ENCODE peak calls at places on chromosome 19, in four cellular contexts. D is H1, G is HepG2, S is K562. H is an unnamed sample.

GRCh38 chr19:55179570-55180484 is at the start of gene SYT5:
- DNase-seq in D (no peak), G (no peak), S (peak), H (no peak)

GRCh38 chr19:55485439-55486011 is 537 bp downstream of the NAT14 start:
- DNase-seq in D (no peak), G (no peak), S (no peak), H (no peak)

GRCh38 chr19:2477732-2478191 is 1.8 kb downstream of the GADD45B start:
- DNase-seq in D (no peak), G (no peak), S (no peak), H (peak)

GRCh38 chr19:8320564-8321066 is 560 bp downstream of the NDUFA7 start:
- DNase-seq in D (no peak), G (peak), S (no peak), H (no peak)

GRCh38 chr19:33819875-33820781 is 23.5 kb downstream of the KCTD15 start:
- DNase-seq in D (no peak), G (peak), S (peak), H (peak)

GRCh38 chr19:16224266-16225045 is 26.7 kb downstream of the AP1M1 start:
- DNase-seq in D (no peak), G (no peak), S (no peak), H (no peak)

GRCh38 chr19:3821156-3821555 is 35.0 kb upstream of the MATK start:
- DNase-seq in D (no peak), G (no peak), S (no peak), H (peak)

GRCh38 chr19:38155453-38155852 is 68.6 kb downstream of the DPF1 start:
- DNase-seq in D (no peak), G (no peak), S (peak), H (no peak)

GRCh38 chr19:38139122-38139521 is 84.9 kb downstream of the DPF1 start:
- DNase-seq in D (no peak), G (no peak), S (peak), H (no peak)

GRCh38 chr19:32674153-32674958 is 624 bp downstream of the ANKRD27 start:
- DNase-seq in D (no peak), G (no peak), S (no peak), H (no peak)

GRCh38 chr19:48757741-48758144 is 2.4 kb downstream of the FGF21 start:
- DNase-seq in D (no peak), G (peak), S (no peak), H (no peak)

GRCh38 chr19:6223461-6224307 is 56.1 kb downstream of the MLLT1 start:
- DNase-seq in D (no peak), G (no peak), S (no peak), H (no peak)

GRCh38 chr19:16293133-16294085 is 31.2 kb upstream of the KLF2 start:
- DNase-seq in D (no peak), G (no peak), S (peak), H (peak)

GRCh38 chr19:5001547-5002131 is 32.7 kb downstream of the KDM4B start:
- DNase-seq in D (no peak), G (peak), S (peak), H (peak)

GRCh38 chr19:4806384-4806783 is 14.8 kb downstream of the FEM1A start:
- DNase-seq in D (no peak), G (no peak), S (no peak), H (no peak)

GRCh38 chr19:2207991-2208860 is 27.9 kb downstream of the PLEKHJ1 start:
- DNase-seq in D (no peak), G (no peak), S (peak), H (no peak)

GRCh38 chr19:5687360-5688198 is 2.5 kb upstream of the RPL36 start:
- DNase-seq in D (no peak), G (no peak), S (no peak), H (no peak)

GRCh38 chr19:33275933-33276619 is 26.3 kb downstream of the CEBPA start:
- DNase-seq in D (no peak), G (peak), S (no peak), H (no peak)

GRCh38 chr19:56930647-56931592 is 90.4 kb upstream of the PEG3 start:
- DNase-seq in D (no peak), G (peak), S (no peak), H (no peak)

GRCh38 chr19:41646589-41647204 is 19.8 kb upstream of the CEACAM4 start:
- DNase-seq in D (no peak), G (no peak), S (peak), H (peak)

GRCh38 chr19:3673506-3674439 is 26.5 kb downstream of the PIP5K1C start:
- DNase-seq in D (no peak), G (no peak), S (no peak), H (no peak)

GRCh38 chr19:9070066-9070465 is 16.8 kb upstream of the OR1M1 start:
- DNase-seq in D (no peak), G (no peak), S (no peak), H (no peak)

GRCh38 chr19:54248016-54248601 is 5.5 kb upstream of the LILRA6 start:
- DNase-seq in D (no peak), G (no peak), S (no peak), H (no peak)

GRCh38 chr19:16326401-16327130 is 1.9 kb downstream of the KLF2 start:
- DNase-seq in D (no peak), G (no peak), S (no peak), H (no peak)

GRCh38 chr19:10828981-10829821 is 6.8 kb downstream of the TMED1 start:
- DNase-seq in D (no peak), G (no peak), S (peak), H (no peak)

GRCh38 chr19:4870025-4870700 is 2.7 kb upstream of the PLIN3 start:
- DNase-seq in D (peak), G (peak), S (peak), H (peak)

GRCh38 chr19:6060600-6061391 is 49.5 kb downstream of the RFX2 start:
- DNase-seq in D (no peak), G (no peak), S (peak), H (no peak)

GRCh38 chr19:10508707-10509106 is 5.6 kb upstream of the KEAP1 start:
- DNase-seq in D (no peak), G (no peak), S (no peak), H (no peak)

GRCh38 chr19:5621311-5621944 is 1.1 kb downstream of the SAFB2 start:
- DNase-seq in D (no peak), G (no peak), S (no peak), H (no peak)

GRCh38 chr19:43674630-43674982 is 4.6 kb upstream of the PLAUR start:
- DNase-seq in D (no peak), G (no peak), S (no peak), H (no peak)

GRCh38 chr19:46659151-46660007 is 1.6 kb downstream of the DACT3 start:
- DNase-seq in D (no peak), G (no peak), S (peak), H (peak)

GRCh38 chr19:55212447-55212846 is 3.1 kb upstream of the PTPRH start:
- DNase-seq in D (no peak), G (peak), S (peak), H (peak)

GRCh38 chr19:40607311-40607871 is 6.2 kb downstream of the LTBP4 start:
- DNase-seq in D (no peak), G (no peak), S (no peak), H (no peak)

GRCh38 chr19:49807174-49807830 is 5.8 kb downstream of the FUZ start:
- DNase-seq in D (no peak), G (no peak), S (no peak), H (no peak)

GRCh38 chr19:49809987-49810389 is 3.1 kb downstream of the FUZ start:
- DNase-seq in D (no peak), G (no peak), S (no peak), H (no peak)

GRCh38 chr19:49807888-49808675 is 5.0 kb downstream of the FUZ start:
- DNase-seq in D (no peak), G (no peak), S (no peak), H (no peak)

GRCh38 chr19:49809155-49809986 is 3.7 kb downstream of the FUZ start:
- DNase-seq in D (no peak), G (peak), S (no peak), H (peak)

GRCh38 chr19:49808762-49809154 is 4.3 kb downstream of the FUZ start:
- DNase-seq in D (peak), G (peak), S (peak), H (peak)
- TF ChIP-seq EP300 in D (no peak), G (no peak), S (no peak), H (no peak)

GRCh38 chr19:28486934-28487333 is 726.0 kb downstream of the UQCRFS1 start:
- DNase-seq in D (no peak), G (no peak), S (no peak), H (no peak)
- TF ChIP-seq JUN in D (no peak), G (no peak), S (no peak), H (no peak)

GRCh38 chr19:781800-782194 is 15.5 kb upstream of the PTBP1 start:
- DNase-seq in D (no peak), G (no peak), S (no peak), H (no peak)

GRCh38 chr19:784541-784940 is 12.7 kb upstream of the PTBP1 start:
- DNase-seq in D (no peak), G (no peak), S (no peak), H (peak)

GRCh38 chr19:780935-781334 is 16.3 kb upstream of the PTBP1 start:
- DNase-seq in D (no peak), G (no peak), S (no peak), H (no peak)

GRCh38 chr19:778910-779653 is 18.2 kb upstream of the PTBP1 start:
- DNase-seq in D (no peak), G (peak), S (no peak), H (peak)

DNA sequence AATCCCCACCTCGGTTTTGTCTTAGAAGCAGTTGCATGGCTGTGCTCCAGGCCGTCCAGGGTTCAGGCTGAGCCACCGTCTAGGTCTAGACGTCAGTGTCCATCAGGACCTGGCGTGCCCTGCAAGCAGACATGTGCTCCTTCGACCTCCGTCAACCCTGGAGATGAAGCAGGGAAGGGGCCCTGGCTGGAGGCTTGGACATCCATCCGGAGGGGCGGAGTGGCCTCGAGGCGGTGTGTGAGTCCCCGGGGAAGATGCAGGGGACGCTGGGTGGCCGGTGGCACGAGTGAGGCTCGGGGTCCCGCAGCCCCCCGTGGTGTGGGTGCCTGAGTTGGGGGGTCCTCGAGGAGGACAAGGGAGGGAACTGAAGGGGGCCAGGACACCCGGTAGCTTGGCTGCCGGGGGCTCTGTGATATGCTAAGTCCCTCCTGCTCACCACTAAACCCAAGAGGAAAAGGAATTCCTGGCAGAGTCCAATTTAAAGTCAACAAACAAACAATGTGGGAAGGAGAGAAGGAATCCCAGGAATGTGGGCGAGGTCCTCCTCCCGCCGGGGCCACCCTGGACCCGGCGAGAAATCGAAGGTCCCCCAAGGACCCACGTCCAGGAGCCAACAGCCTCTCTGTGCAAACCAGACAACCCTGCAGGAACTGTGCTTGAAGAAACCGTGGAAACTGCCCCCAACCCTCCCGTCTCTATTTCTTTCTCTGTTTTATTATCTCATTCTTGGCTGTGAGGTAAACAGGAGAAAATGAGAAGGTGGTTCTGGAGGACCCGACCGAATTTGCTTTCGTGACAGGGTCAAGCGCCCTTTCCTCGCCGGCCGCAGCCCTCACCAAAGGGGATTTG is 14.8 kb upstream of the PTBP1 start:
- DNase-seq in D (peak), G (peak), S (no peak), H (peak)
- TF ChIP-seq EP300 in D (peak), G (peak), S (no peak), H (peak)

DNA sequence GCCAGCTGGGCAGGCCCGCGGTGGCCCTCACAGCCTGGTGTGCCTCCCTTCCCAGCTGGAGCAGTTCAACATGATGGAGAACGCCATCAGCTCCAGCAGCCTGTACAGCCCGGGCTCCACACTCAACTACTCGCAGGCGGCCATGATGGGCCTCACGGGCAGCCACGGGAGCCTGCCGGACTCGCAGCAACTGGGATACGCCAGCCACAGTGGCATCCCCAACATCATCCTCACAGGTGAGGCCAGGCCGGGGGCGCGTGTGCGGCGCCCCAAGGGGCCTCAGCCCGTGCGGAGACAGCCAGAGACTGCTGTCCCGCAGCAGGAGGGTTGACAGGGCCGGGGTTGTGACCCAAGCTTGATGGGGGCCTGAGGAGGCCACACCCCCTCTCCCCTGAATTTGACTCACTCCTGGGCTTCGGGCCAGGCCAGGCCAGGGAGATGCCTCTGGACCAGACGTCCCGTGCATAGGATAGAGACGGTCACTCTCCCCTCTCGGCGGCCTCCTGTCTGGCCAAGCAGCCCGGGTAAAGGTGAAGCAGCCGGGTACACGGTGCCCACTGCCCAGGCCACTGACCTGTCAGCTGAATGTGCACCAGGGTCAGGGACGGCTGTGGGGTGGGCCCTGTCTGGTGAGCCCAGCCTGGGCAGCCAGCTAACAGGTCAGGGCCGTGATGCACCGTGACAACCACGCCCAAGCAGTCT is 15.4 kb downstream of the COMP start:
- DNase-seq in D (no peak), G (no peak), S (peak), H (no peak)
- TF ChIP-seq JUN in D (no peak), G (no peak), S (no peak), H (no peak)

DNA sequence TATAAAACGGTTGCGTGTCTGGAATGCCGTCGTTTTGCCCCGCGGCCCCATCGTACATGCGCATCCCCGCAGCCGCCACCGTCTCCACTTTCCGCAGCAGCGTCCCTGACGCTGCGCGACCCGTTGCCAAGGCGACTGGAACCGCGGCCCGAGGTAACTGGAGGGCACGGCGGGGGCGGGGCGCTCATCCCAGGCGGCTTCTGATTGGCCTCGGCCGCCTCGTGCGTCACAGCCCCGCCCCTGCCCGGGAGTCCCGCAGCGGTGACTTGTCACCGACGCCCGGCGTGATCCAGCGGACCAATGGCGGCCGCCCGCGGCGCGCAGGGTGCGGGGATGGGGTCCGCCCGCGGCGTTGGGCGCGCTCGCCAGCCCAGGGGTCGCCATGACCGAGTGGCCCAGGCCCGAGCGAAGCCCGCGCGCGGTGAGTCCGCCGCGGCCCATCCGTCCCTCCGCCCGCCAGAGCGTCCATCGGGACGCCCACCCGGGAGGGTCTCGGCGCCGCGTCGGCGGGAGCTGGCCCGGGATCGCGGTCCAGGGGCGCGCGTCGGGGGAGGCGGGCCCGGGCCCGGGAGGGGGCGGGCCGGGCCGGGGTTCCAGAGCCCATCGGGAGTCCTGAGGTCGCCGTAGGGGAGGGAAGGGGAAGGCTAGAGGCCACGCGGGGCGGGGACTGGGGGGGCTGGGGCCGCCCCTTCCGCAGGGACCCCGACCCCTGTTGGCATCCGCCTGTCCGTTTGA is at the start of gene ZSCAN1:
- DNase-seq in D (peak), G (no peak), S (no peak), H (no peak)
- TF ChIP-seq EP300 in D (no peak), G (no peak), S (no peak), H (no peak)

GRCh38 chr19:14514215-14514871 is 3.9 kb downstream of the DNAJB1 start:
- DNase-seq in D (no peak), G (no peak), S (no peak), H (no peak)

GRCh38 chr19:14516746-14517438 is 1.3 kb downstream of the DNAJB1 start:
- DNase-seq in D (no peak), G (no peak), S (peak), H (no peak)

GRCh38 chr19:14515501-14516047 is 2.6 kb downstream of the DNAJB1 start:
- DNase-seq in D (no peak), G (no peak), S (no peak), H (no peak)

GRCh38 chr19:14517446-14517839 is 754 bp downstream of the DNAJB1 start:
- DNase-seq in D (no peak), G (no peak), S (no peak), H (no peak)

GRCh38 chr19:14516048-14516534 is 2.1 kb downstream of the DNAJB1 start:
- DNase-seq in D (no peak), G (no peak), S (no peak), H (no peak)
- TF ChIP-seq JUN in D (no peak), G (no peak), S (no peak), H (no peak)

DNA sequence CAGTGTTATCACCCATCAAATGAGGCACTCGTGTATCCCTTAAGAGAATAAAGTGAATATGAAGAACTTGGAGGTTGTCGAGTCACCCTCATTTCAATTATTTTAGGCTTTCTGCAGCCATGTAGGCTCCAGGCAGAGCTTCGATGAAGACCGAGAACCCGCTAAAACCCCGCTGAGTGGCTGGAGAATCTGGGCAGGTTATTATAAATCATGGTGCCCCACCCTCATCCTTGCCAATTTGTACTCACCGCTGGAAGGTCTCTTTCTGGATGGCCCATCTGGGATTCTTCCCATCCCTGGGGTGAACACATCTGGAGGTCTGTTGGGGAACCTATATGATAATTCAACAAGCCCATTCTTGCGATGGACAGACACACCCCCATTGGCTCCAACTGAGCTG is 190.8 kb downstream of the ZNF536 start:
- DNase-seq in D (no peak), G (no peak), S (no peak), H (no peak)
- TF ChIP-seq EP300 in D (no peak), G (no peak), S (no peak), H (no peak)

DNA sequence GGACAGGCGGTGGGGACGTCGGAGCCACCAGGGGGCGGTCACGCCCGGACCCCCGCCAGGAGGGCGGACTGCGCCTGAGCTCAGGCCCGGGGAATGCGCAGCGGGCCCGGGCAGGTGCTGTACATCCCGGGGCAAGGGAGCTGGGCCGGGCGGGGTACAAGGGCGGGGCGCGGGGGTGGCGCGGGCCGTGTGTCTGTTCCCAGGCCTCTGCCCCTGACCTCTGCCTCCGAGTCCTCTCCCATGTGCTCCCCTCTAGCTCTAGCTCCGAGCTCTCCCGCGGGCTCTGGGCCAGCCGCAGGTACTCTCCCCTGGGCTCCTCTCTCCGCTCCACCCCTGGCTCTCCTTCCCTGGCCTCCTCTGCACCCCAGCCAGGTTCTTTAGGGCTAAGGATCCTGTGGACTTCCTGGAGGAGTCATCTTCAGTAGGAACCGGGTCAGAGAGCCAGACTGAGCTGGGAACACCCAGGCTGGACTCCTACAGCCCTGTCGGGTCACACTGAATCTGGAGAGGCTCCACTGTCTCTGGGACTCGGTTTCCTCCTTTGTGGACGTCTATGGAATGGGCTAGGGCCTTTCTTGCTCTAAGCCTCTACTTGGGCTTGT is 2.3 kb downstream of the PPP1R13L start:
- DNase-seq in D (no peak), G (no peak), S (peak), H (peak)
- TF ChIP-seq JUN in D (no peak), G (no peak), S (no peak), H (no peak)

H was measured in A549.